ENCODE peak calls at places on chromosomes 4 and X, in four cellular contexts. One of them, this sample, is unnamed.
A peak's percentile ranks its signal among the peaks of the same experiment; 100 is the strongest.

GRCh38 chr4:1479454-1479853 is 73.2 kb upstream of the NKX1-1 start:
- DNase-seq in fibroblast of mammary gland: no peak
- DNase-seq in activated B cell treated with CpG ODN at 0.5 μM for 24 hours: no peak
- DNase-seq in transverse colon: no peak
- DNase-seq in this sample: no peak

GRCh38 chrX:12411831-12412230 is 273.6 kb downstream of the FRMPD4 start:
- DNase-seq in fibroblast of mammary gland: peak; percentile 55
- DNase-seq in activated B cell treated with CpG ODN at 0.5 μM for 24 hours: no peak
- DNase-seq in transverse colon: no peak
- DNase-seq in this sample: no peak

GRCh38 chrX:13101439-13102139 is 57.2 kb upstream of the FAM9C start:
- DNase-seq in fibroblast of mammary gland: peak; percentile 96
- DNase-seq in activated B cell treated with CpG ODN at 0.5 μM for 24 hours: no peak
- DNase-seq in transverse colon: peak; percentile 79
- DNase-seq in this sample: no peak

GRCh38 chr4:101853691-101854090 is 63.2 kb downstream of the BANK1 start:
- DNase-seq in fibroblast of mammary gland: no peak
- DNase-seq in activated B cell treated with CpG ODN at 0.5 μM for 24 hours: no peak
- DNase-seq in transverse colon: no peak
- DNase-seq in this sample: no peak

GRCh38 chr4:65747386-65747785 is 77.1 kb upstream of the EPHA5 start:
- DNase-seq in fibroblast of mammary gland: no peak
- DNase-seq in activated B cell treated with CpG ODN at 0.5 μM for 24 hours: no peak
- DNase-seq in transverse colon: no peak
- DNase-seq in this sample: no peak

GRCh38 chrX:131677655-131678628 is 134.1 kb downstream of the OR13H1 start:
- DNase-seq in fibroblast of mammary gland: peak; percentile 29
- DNase-seq in activated B cell treated with CpG ODN at 0.5 μM for 24 hours: peak; percentile 15
- DNase-seq in transverse colon: peak; percentile 31
- DNase-seq in this sample: peak; percentile 69

GRCh38 chrX:20254712-20255299 is 11.9 kb downstream of the RPS6KA3 start:
- DNase-seq in fibroblast of mammary gland: peak; percentile 73
- DNase-seq in activated B cell treated with CpG ODN at 0.5 μM for 24 hours: no peak
- DNase-seq in transverse colon: no peak
- DNase-seq in this sample: no peak

GRCh38 chrX:139930923-139931645 is 1.8 kb downstream of the ATP11C start:
- DNase-seq in fibroblast of mammary gland: no peak
- DNase-seq in activated B cell treated with CpG ODN at 0.5 μM for 24 hours: peak; percentile 15
- DNase-seq in transverse colon: peak; percentile 24
- DNase-seq in this sample: no peak

GRCh38 chr4:73311428-73311827 is 52.8 kb upstream of the ANKRD17 start:
- DNase-seq in fibroblast of mammary gland: peak; percentile 71
- DNase-seq in activated B cell treated with CpG ODN at 0.5 μM for 24 hours: no peak
- DNase-seq in transverse colon: no peak
- DNase-seq in this sample: no peak

GRCh38 chr4:124713213-124713592 is 671 bp upstream of the ANKRD50 start:
- DNase-seq in fibroblast of mammary gland: peak; percentile 81
- DNase-seq in activated B cell treated with CpG ODN at 0.5 μM for 24 hours: no peak
- DNase-seq in transverse colon: peak; percentile 60
- DNase-seq in this sample: no peak

GRCh38 chr4:134936014-134936413 is 734.4 kb upstream of the PABPC4L start:
- DNase-seq in fibroblast of mammary gland: no peak
- DNase-seq in activated B cell treated with CpG ODN at 0.5 μM for 24 hours: no peak
- DNase-seq in transverse colon: no peak
- DNase-seq in this sample: no peak

GRCh38 chr4:156961241-156962068 is 10.1 kb downstream of the PDGFC start:
- DNase-seq in fibroblast of mammary gland: no peak
- DNase-seq in activated B cell treated with CpG ODN at 0.5 μM for 24 hours: no peak
- DNase-seq in transverse colon: no peak
- DNase-seq in this sample: no peak

GRCh38 chr4:92270908-92271307 is 32.9 kb upstream of the GRID2 start:
- DNase-seq in fibroblast of mammary gland: no peak
- DNase-seq in activated B cell treated with CpG ODN at 0.5 μM for 24 hours: no peak
- DNase-seq in transverse colon: no peak
- DNase-seq in this sample: no peak

GRCh38 chr4:1752284-1753041 is 31.1 kb downstream of the TACC3 start:
- DNase-seq in fibroblast of mammary gland: peak; percentile 6
- DNase-seq in activated B cell treated with CpG ODN at 0.5 μM for 24 hours: no peak
- DNase-seq in transverse colon: peak; percentile 24
- DNase-seq in this sample: no peak

GRCh38 chr4:94256833-94257232 is 49.2 kb downstream of the SMARCAD1 start:
- DNase-seq in fibroblast of mammary gland: peak; percentile 8
- DNase-seq in activated B cell treated with CpG ODN at 0.5 μM for 24 hours: no peak
- DNase-seq in transverse colon: no peak
- DNase-seq in this sample: no peak

GRCh38 chr4:7756561-7757355 is 182.9 kb downstream of the AFAP1 start:
- DNase-seq in fibroblast of mammary gland: no peak
- DNase-seq in activated B cell treated with CpG ODN at 0.5 μM for 24 hours: no peak
- DNase-seq in transverse colon: no peak
- DNase-seq in this sample: no peak

GRCh38 chr4:173434226-173434625 is 35.3 kb upstream of the SCRG1 start:
- DNase-seq in fibroblast of mammary gland: no peak
- DNase-seq in activated B cell treated with CpG ODN at 0.5 μM for 24 hours: no peak
- DNase-seq in transverse colon: no peak
- DNase-seq in this sample: no peak

GRCh38 chr4:159358226-159358625 is 255.3 kb downstream of the RAPGEF2 start:
- DNase-seq in fibroblast of mammary gland: peak; percentile 86
- DNase-seq in activated B cell treated with CpG ODN at 0.5 μM for 24 hours: no peak
- DNase-seq in transverse colon: no peak
- DNase-seq in this sample: no peak

DNA sequence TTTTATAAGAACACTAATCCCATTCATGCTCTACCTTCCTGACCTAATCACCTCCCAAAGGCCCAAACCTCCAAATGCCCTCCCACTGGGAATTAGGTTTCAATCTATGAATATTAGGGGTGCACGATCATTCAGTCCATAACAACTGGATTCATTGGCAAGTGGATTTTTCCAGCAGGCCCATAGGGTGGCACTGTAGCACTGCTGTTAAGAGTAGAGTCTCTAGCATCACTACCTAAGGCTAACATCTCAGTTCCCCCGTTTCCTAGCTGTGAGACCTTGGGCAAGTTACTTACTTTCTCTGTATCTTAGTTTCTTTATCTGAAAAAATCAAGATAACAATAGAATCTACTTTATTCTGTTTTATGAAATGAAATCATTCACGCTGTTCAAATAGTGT is 315.8 kb downstream of the STIM2 start:
- DNase-seq in fibroblast of mammary gland: peak; percentile 74
- DNase-seq in activated B cell treated with CpG ODN at 0.5 μM for 24 hours: no peak
- DNase-seq in transverse colon: peak; percentile 25
- DNase-seq in this sample: no peak
- TF ChIP-seq CTCF in fibroblast of mammary gland: peak; percentile 80
- TF ChIP-seq CTCF in activated B cell treated with CpG ODN at 0.5 μM for 24 hours: no peak
- TF ChIP-seq CTCF in transverse colon: peak; percentile 44
- TF ChIP-seq CTCF in this sample: no peak

GRCh38 chr4:189267312-189267965 is 673.2 kb upstream of the FRG1 start:
- DNase-seq in fibroblast of mammary gland: no peak
- DNase-seq in activated B cell treated with CpG ODN at 0.5 μM for 24 hours: no peak
- DNase-seq in transverse colon: no peak
- DNase-seq in this sample: no peak
- TF ChIP-seq CTCF in fibroblast of mammary gland: no peak
- TF ChIP-seq CTCF in activated B cell treated with CpG ODN at 0.5 μM for 24 hours: no peak
- TF ChIP-seq CTCF in transverse colon: no peak
- TF ChIP-seq CTCF in this sample: no peak

GRCh38 chr4:113952452-113953029 is 26.9 kb downstream of the ARSJ start:
- DNase-seq in fibroblast of mammary gland: peak; percentile 66
- DNase-seq in activated B cell treated with CpG ODN at 0.5 μM for 24 hours: no peak
- DNase-seq in transverse colon: no peak
- DNase-seq in this sample: no peak
- TF ChIP-seq CTCF in fibroblast of mammary gland: peak; percentile 75
- TF ChIP-seq CTCF in activated B cell treated with CpG ODN at 0.5 μM for 24 hours: peak; percentile 55
- TF ChIP-seq CTCF in transverse colon: peak; percentile 81
- TF ChIP-seq CTCF in this sample: peak; percentile 40

GRCh38 chr4:53364624-53365023 is 1.2 kb downstream of the SCFD2 start:
- DNase-seq in fibroblast of mammary gland: no peak
- DNase-seq in activated B cell treated with CpG ODN at 0.5 μM for 24 hours: no peak
- DNase-seq in transverse colon: no peak
- DNase-seq in this sample: no peak

GRCh38 chr4:53365121-53365485 is 758 bp downstream of the SCFD2 start:
- DNase-seq in fibroblast of mammary gland: peak; percentile 40
- DNase-seq in activated B cell treated with CpG ODN at 0.5 μM for 24 hours: no peak
- DNase-seq in transverse colon: no peak
- DNase-seq in this sample: no peak

GRCh38 chr4:53366301-53366716 is 448 bp upstream of the SCFD2 start:
- DNase-seq in fibroblast of mammary gland: no peak
- DNase-seq in activated B cell treated with CpG ODN at 0.5 μM for 24 hours: no peak
- DNase-seq in transverse colon: no peak
- DNase-seq in this sample: no peak

GRCh38 chr4:53362093-53362492 is 3.8 kb downstream of the SCFD2 start:
- DNase-seq in fibroblast of mammary gland: no peak
- DNase-seq in activated B cell treated with CpG ODN at 0.5 μM for 24 hours: no peak
- DNase-seq in transverse colon: no peak
- DNase-seq in this sample: no peak

GRCh38 chr4:53365486-53366300 is at the start of gene SCFD2:
- DNase-seq in fibroblast of mammary gland: peak; percentile 97
- DNase-seq in activated B cell treated with CpG ODN at 0.5 μM for 24 hours: peak; percentile 94
- DNase-seq in transverse colon: peak; percentile 99
- DNase-seq in this sample: peak; percentile 97
- TF ChIP-seq CTCF in fibroblast of mammary gland: no peak
- TF ChIP-seq CTCF in activated B cell treated with CpG ODN at 0.5 μM for 24 hours: no peak
- TF ChIP-seq CTCF in transverse colon: no peak
- TF ChIP-seq CTCF in this sample: no peak

DNA sequence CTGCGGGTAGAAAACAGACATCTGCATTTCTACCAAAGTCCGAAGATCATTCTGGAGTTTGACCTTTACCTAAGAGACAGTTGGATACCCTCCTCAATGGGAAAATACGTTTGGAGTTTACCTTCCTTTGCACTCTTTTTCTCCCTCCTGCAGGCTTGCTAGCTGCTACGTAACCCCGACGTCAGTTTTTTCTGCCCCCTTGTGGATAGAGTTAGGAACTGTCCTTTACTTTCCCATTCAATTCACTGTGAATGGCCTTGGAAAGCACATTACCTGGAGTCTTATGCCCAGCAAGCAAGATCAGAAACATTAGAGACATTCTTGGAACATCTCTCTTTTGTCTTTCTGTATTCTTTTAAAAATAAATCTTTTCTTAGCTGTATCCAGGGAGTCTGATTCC is 250.7 kb downstream of the NAP1L3 start:
- DNase-seq in fibroblast of mammary gland: peak; percentile 14
- DNase-seq in activated B cell treated with CpG ODN at 0.5 μM for 24 hours: no peak
- DNase-seq in transverse colon: no peak
- DNase-seq in this sample: no peak
- TF ChIP-seq CTCF in fibroblast of mammary gland: peak; percentile 48
- TF ChIP-seq CTCF in activated B cell treated with CpG ODN at 0.5 μM for 24 hours: no peak
- TF ChIP-seq CTCF in transverse colon: peak; percentile 22
- TF ChIP-seq CTCF in this sample: peak; percentile 89

GRCh38 chrX:107716816-107717700 is 58.5 kb downstream of the TSC22D3 start:
- DNase-seq in fibroblast of mammary gland: peak; percentile 89
- DNase-seq in activated B cell treated with CpG ODN at 0.5 μM for 24 hours: peak; percentile 73
- DNase-seq in transverse colon: peak; percentile 90
- DNase-seq in this sample: no peak
- TF ChIP-seq CTCF in fibroblast of mammary gland: no peak
- TF ChIP-seq CTCF in activated B cell treated with CpG ODN at 0.5 μM for 24 hours: no peak
- TF ChIP-seq CTCF in transverse colon: no peak
- TF ChIP-seq CTCF in this sample: no peak

GRCh38 chrX:150536455-150537116 is 31.8 kb upstream of the MTM1 start:
- DNase-seq in fibroblast of mammary gland: peak; percentile 7
- DNase-seq in activated B cell treated with CpG ODN at 0.5 μM for 24 hours: no peak
- DNase-seq in transverse colon: no peak
- DNase-seq in this sample: no peak
- TF ChIP-seq CTCF in fibroblast of mammary gland: peak; percentile 24
- TF ChIP-seq CTCF in activated B cell treated with CpG ODN at 0.5 μM for 24 hours: no peak
- TF ChIP-seq CTCF in transverse colon: no peak
- TF ChIP-seq CTCF in this sample: no peak

This sample was measured in mesothelial cell of epicardium.